ENCODE peak calls at places on chromosome 2, in four cellular contexts. Q is A673, Y is aorta, M is SK-N-SH. P is an unnamed sample. For H3K36me3, the result is how much of the 10 kb centered on the place peaks cover.

GRCh38 chr2:172021955-172022354 is 22.2 kb downstream of the METAP1D start:
- DNase-seq in Q (peak), Y (no peak), M (no peak), P (peak)

GRCh38 chr2:190853659-190854386 is 26.8 kb upstream of the GLS start:
- DNase-seq in Q (no peak), Y (no peak), M (no peak), P (no peak)

GRCh38 chr2:129797489-129798300 is 181.8 kb upstream of the RAB6C start:
- DNase-seq in Q (no peak), Y (no peak), M (no peak), P (no peak)

GRCh38 chr2:233807215-233807865 is 29.2 kb downstream of the MROH2A start:
- DNase-seq in Q (no peak), Y (no peak), M (no peak), P (no peak)

GRCh38 chr2:120963997-120964396 is 228.3 kb downstream of the GLI2 start:
- DNase-seq in Q (no peak), Y (no peak), M (no peak), P (no peak)

GRCh38 chr2:138997849-138998517 is 217.8 kb upstream of the NXPH2 start:
- DNase-seq in Q (peak), Y (no peak), M (no peak), P (no peak)

GRCh38 chr2:30225131-30225762 is 6.1 kb upstream of the LBH start:
- DNase-seq in Q (peak), Y (peak), M (no peak), P (peak)

GRCh38 chr2:38671303-38671702 is 5.4 kb downstream of the GALM start:
- DNase-seq in Q (no peak), Y (no peak), M (no peak), P (no peak)

GRCh38 chr2:523698-524270 is 153.4 kb downstream of the TMEM18 start:
- DNase-seq in Q (no peak), Y (no peak), M (no peak), P (no peak)

GRCh38 chr2:31523871-31524492 is 56.8 kb downstream of the SRD5A2 start:
- DNase-seq in Q (peak), Y (peak), M (peak), P (no peak)

GRCh38 chr2:239250216-239251071 is 150.4 kb downstream of the HDAC4 start:
- DNase-seq in Q (no peak), Y (no peak), M (no peak), P (no peak)

GRCh38 chr2:164903944-164904343 is 51.4 kb downstream of the SLC38A11 start:
- DNase-seq in Q (peak), Y (no peak), M (no peak), P (no peak)

GRCh38 chr2:239311132-239312040 is 89.4 kb downstream of the HDAC4 start:
- DNase-seq in Q (no peak), Y (no peak), M (no peak), P (peak)

GRCh38 chr2:45806563-45807358 is 155.3 kb downstream of the PRKCE start:
- DNase-seq in Q (no peak), Y (no peak), M (no peak), P (no peak)

GRCh38 chr2:232960862-232961261 is 52.2 kb downstream of the NGEF start:
- DNase-seq in Q (no peak), Y (no peak), M (no peak), P (no peak)

GRCh38 chr2:72146357-72147302 is 1.0 kb downstream of the CYP26B1 start:
- DNase-seq in Q (no peak), Y (peak), M (peak), P (no peak)

GRCh38 chr2:177460973-177461585 is 68.5 kb downstream of the AGPS start:
- DNase-seq in Q (no peak), Y (no peak), M (peak), P (no peak)

GRCh38 chr2:58620127-58620526 is 379.0 kb upstream of the FANCL start:
- DNase-seq in Q (no peak), Y (no peak), M (no peak), P (no peak)

DNA sequence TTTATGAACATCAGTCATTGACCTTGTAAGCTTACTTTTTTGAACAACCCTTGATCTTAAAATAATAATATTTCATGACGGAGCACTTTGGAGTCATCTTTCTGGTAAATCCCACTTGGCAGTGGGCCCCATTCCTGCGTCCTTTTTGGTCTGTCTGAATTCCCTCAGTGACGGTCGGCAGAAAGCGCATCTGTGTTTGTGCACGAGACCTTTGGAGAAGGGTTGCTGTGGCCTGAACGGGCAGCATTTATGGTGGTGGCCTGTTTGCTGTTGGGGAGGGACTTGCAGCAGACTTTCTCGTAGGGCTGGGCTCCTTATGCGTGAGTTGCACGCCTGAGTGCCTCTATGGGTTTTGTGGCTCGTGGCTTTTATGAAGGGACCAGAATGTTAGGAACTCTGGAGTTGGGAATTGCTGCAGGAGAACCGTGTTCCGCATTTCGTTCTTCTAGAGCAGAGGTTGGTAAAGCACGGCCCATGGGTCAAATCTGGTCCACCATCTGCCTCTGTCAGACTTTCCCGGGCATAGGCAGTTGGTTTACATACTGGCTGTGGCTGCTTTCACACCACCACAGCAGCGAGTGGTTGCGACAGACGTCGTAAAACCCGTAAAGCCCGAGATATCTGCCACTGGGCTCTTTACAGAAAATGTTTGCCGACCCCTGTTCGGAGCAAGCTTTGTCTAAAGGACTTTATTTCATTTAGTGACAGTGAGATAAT is 30.8 kb downstream of the LPIN1 start:
- DNase-seq in Q (no peak), Y (no peak), M (no peak), P (no peak)
- H3K36me3 ChIP-seq in Q (half or more), Y (under half), M (under half), P (half or more)

DNA sequence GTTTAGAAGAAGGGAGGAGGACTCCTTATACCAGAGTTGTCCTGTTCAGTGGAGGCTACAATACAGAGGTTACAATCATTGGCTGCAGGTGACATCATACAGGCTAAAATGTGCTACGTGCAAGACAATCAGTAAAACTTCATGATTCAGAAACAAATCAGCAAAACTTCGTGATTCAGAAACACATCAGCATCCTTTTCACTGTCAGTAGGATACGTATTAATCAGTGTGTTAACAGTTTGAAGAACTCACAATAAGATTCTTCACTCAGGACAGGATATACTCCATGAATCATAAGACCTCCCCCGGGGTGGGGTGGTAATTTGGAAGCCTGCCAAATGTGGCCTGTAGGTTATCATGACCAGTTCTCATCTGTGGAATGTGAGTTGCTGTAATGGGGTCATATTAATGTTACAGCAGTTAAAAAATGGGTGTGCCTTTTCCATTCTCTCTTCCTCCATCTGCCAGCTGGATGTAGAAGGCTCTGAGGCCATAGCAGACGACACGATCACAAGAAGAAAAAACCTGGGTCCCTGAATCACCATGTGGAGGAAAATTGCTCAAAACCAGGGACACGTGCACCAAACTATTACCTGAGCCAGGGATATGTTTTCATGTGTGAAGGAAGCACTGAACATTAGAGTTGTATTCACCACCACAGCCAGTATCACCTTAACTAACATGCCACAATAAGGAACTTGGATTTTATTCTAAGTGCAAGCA is 134.8 kb upstream of the CREB1 start:
- DNase-seq in Q (peak), Y (peak), M (no peak), P (no peak)
- H3K4me3 ChIP-seq in Q (no peak), Y (no peak), M (no peak), P (no peak)

DNA sequence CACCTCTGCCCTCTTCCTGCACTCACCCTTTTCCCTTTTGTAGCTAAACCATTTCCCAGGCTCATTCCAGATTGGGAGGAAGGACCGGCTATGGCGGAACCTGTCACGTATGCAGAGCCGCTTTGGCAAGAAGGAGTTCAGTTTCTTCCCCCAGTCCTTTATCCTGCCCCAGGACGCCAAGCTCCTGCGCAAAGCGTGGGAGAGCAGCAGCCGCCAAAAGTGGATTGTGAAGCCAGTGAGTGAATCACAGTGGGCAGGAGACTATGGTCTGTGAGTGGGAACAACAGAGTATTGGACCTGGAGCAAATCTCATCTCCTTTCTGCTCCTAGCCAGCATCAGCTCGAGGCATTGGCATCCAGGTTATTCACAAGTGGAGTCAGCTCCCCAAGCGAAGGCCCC is 35.0 kb upstream of the CYP27A1 start:
- DNase-seq in Q (no peak), Y (no peak), M (no peak), P (no peak)
- H3K36me3 ChIP-seq in Q (half or more), Y (under half), M (under half), P (under half)

GRCh38 chr2:143792602-143793001 is 663.4 kb downstream of the ARHGAP15 start:
- DNase-seq in Q (no peak), Y (no peak), M (no peak), P (no peak)

GRCh38 chr2:143801561-143801960 is 672.3 kb downstream of the ARHGAP15 start:
- DNase-seq in Q (no peak), Y (no peak), M (no peak), P (no peak)

GRCh38 chr2:143796051-143796450 is 666.8 kb downstream of the ARHGAP15 start:
- DNase-seq in Q (peak), Y (no peak), M (no peak), P (no peak)
- H3K4me3 ChIP-seq in Q (no peak), Y (no peak), M (no peak), P (no peak)

DNA sequence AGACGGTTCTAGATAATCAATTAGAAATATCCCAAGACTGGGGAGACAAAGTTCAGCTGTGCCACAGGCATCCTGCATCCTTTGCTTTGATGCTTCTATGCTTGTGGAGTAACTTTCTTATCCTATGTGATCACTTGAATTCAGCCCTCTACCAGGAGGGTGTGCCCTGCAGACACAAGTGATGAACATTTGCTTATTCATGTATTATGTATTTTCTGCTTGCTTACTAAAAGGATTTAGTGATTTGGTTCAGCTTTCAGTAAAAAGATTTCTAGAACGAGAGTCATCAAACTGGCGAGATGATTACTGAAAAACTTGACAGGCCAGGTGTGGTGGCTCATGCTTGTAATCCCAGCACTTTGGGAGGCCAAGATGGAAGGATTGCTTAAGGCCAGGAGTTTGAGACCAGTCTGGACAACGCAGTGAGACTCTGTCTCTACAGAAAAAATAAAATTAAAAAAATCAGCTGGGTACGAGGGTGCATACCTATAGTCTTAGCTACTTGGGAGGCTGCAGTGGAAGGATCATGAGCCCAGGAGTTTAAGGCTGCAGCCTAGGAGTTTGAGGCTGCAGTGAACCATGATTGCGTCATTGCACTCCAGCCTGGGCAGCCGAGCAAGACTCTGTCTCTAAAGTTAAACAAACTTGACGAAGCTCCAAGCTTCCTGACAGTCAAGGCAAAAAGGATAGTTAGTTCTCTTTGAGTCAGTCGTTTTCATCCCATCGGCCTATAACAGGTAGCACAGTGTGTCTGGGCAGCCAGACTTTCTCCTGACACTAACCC is 13.3 kb downstream of the HK2 start:
- DNase-seq in Q (no peak), Y (no peak), M (no peak), P (no peak)
- H3K36me3 ChIP-seq in Q (under half), Y (under half), M (under half), P (under half)

GRCh38 chr2:73156539-73157124 is 43.9 kb upstream of the RAB11FIP5 start:
- DNase-seq in Q (peak), Y (peak), M (peak), P (peak)
- H3K4me3 ChIP-seq in Q (no peak), Y (no peak), M (peak), P (peak)

GRCh38 chr2:43897492-43897891 is 58.7 kb downstream of the ABCG8 start:
- DNase-seq in Q (no peak), Y (no peak), M (no peak), P (no peak)

GRCh38 chr2:43898134-43898957 is 59.6 kb downstream of the ABCG8 start:
- DNase-seq in Q (peak), Y (no peak), M (peak), P (no peak)

GRCh38 chr2:43898958-43899346 is 60.2 kb downstream of the ABCG8 start:
- DNase-seq in Q (no peak), Y (no peak), M (no peak), P (no peak)

GRCh38 chr2:43894743-43895142 is 56.0 kb downstream of the ABCG8 start:
- DNase-seq in Q (no peak), Y (no peak), M (no peak), P (no peak)

GRCh38 chr2:43899589-43899988 is 60.8 kb downstream of the ABCG8 start:
- DNase-seq in Q (no peak), Y (no peak), M (no peak), P (no peak)
- H3K36me3 ChIP-seq in Q (half or more), Y (under half), M (half or more), P (half or more)

GRCh38 chr2:222294996-222295367 is 3.8 kb downstream of the PAX3 start:
- DNase-seq in Q (no peak), Y (no peak), M (no peak), P (no peak)
- H3K4me3 ChIP-seq in Q (peak), Y (no peak), M (peak), P (no peak)

GRCh38 chr2:86476918-86477317 is 35.7 kb downstream of the KDM3A start:
- DNase-seq in Q (no peak), Y (no peak), M (no peak), P (no peak)
- H3K36me3 ChIP-seq in Q (half or more), Y (under half), M (half or more), P (half or more)

GRCh38 chr2:55954306-55955035 is 30.9 kb upstream of the EFEMP1 start:
- DNase-seq in Q (no peak), Y (no peak), M (no peak), P (no peak)

GRCh38 chr2:55949613-55950012 is 26.0 kb upstream of the EFEMP1 start:
- DNase-seq in Q (no peak), Y (no peak), M (no peak), P (no peak)

GRCh38 chr2:55949211-55949610 is 25.6 kb upstream of the EFEMP1 start:
- DNase-seq in Q (no peak), Y (no peak), M (no peak), P (no peak)

GRCh38 chr2:55951533-55951932 is 28.0 kb upstream of the EFEMP1 start:
- DNase-seq in Q (no peak), Y (no peak), M (no peak), P (no peak)

GRCh38 chr2:55952415-55952814 is 28.8 kb upstream of the EFEMP1 start:
- DNase-seq in Q (no peak), Y (no peak), M (no peak), P (no peak)
- H3K4me3 ChIP-seq in Q (no peak), Y (no peak), M (no peak), P (no peak)